ENCODE peak calls at places on chromosomes 2 and 18, in six cellular contexts. G is astrocyte, Z is PC-3, B is endodermal cell, E is neural progenitor cell, U is mammary epithelial cell. M is an unnamed sample.

GRCh38 chr18:78876868-78877267 is 102.8 kb upstream of the SALL3 start:
- DNase-seq in G (no peak), Z (no peak), B (peak), E (no peak), U (no peak), M (no peak)

GRCh38 chr2:171447675-171448074 is 13.6 kb downstream of the DCAF17 start:
- DNase-seq in G (no peak), Z (peak), B (no peak), E (no peak), U (no peak), M (no peak)

GRCh38 chr2:150639917-150640538 is 152.6 kb upstream of the RND3 start:
- DNase-seq in G (peak), Z (no peak), B (no peak), E (no peak), U (no peak), M (peak)

GRCh38 chr2:105873721-105874120 is 129.0 kb downstream of the NCK2 start:
- DNase-seq in G (peak), Z (peak), B (no peak), E (peak), U (peak), M (peak)

GRCh38 chr18:452801-453200 is 47.7 kb downstream of the COLEC12 start:
- DNase-seq in G (no peak), Z (no peak), B (no peak), E (no peak), U (no peak), M (no peak)

GRCh38 chr2:166803314-166803986 is 84.8 kb upstream of the XIRP2 start:
- DNase-seq in G (no peak), Z (no peak), B (peak), E (no peak), U (no peak), M (no peak)

GRCh38 chr2:178072000-178072382 is 586 bp downstream of the PDE11A start:
- DNase-seq in G (no peak), Z (no peak), B (no peak), E (no peak), U (no peak), M (no peak)

GRCh38 chr2:164599954-164600589 is 21.2 kb downstream of the GRB14 start:
- DNase-seq in G (peak), Z (peak), B (peak), E (peak), U (peak), M (peak)

GRCh38 chr2:241072151-241072550 is 29.9 kb downstream of the MTERF4 start:
- DNase-seq in G (no peak), Z (no peak), B (no peak), E (no peak), U (no peak), M (no peak)

GRCh38 chr2:236550701-236551465 is 18.7 kb upstream of the ACKR3 start:
- DNase-seq in G (no peak), Z (no peak), B (peak), E (no peak), U (no peak), M (no peak)

GRCh38 chr2:123971564-123972318 is 53.3 kb upstream of the CNTNAP5 start:
- DNase-seq in G (no peak), Z (no peak), B (no peak), E (no peak), U (no peak), M (no peak)

GRCh38 chr18:77455004-77455403 is 205.4 kb downstream of the GALR1 start:
- DNase-seq in G (no peak), Z (no peak), B (no peak), E (no peak), U (no peak), M (no peak)

GRCh38 chr2:31886700-31887099 is 124.1 kb downstream of the MEMO1 start:
- DNase-seq in G (no peak), Z (peak), B (peak), E (peak), U (no peak), M (no peak)

GRCh38 chr2:10873790-10874437 is 37.8 kb upstream of the KCNF1 start:
- DNase-seq in G (peak), Z (peak), B (peak), E (no peak), U (no peak), M (no peak)

GRCh38 chr18:51427012-51427411 is 229.5 kb upstream of the MEX3C start:
- DNase-seq in G (no peak), Z (no peak), B (no peak), E (no peak), U (peak), M (no peak)

GRCh38 chr2:241211276-241211675 is 22.8 kb downstream of the ANO7 start:
- DNase-seq in G (no peak), Z (no peak), B (peak), E (peak), U (no peak), M (no peak)

GRCh38 chr2:103788875-103789715 is 1027.3 kb downstream of the TMEM182 start:
- DNase-seq in G (peak), Z (peak), B (peak), E (peak), U (no peak), M (peak)

GRCh38 chr2:235504459-235505200 is 10.8 kb downstream of the AGAP1 start:
- DNase-seq in G (no peak), Z (no peak), B (peak), E (peak), U (no peak), M (no peak)

GRCh38 chr2:143426296-143426695 is 297.1 kb downstream of the ARHGAP15 start:
- DNase-seq in G (peak), Z (peak), B (no peak), E (no peak), U (peak), M (peak)

GRCh38 chr18:80246656-80247402 is 485 bp downstream of the PARD6G start:
- DNase-seq in G (no peak), Z (peak), B (peak), E (peak), U (peak), M (peak)
- H3K9ac ChIP-seq in G (peak), Z (peak), B (peak), E (peak), U (peak), M (peak)

DNA sequence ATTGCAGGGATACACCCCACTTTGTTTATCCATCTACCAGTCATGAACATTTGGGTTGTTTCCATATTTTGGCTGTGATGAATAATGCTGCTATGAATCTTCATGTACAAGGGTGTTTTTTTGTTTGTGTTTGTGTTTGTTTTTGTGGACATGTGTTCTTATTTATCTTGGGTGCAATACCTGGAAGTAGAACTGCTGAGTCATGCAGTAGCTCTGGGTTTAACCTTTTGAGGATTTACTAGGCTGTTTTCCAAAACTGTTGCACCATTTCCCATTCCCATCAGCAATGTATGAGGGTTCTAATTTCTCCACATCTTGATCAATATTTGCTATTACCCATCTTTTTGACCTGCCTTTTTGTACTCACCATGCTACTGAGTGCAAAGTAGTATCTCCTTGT is 140.0 kb upstream of the CYP1B1 start:
- DNase-seq in G (no peak), Z (peak), B (no peak), E (no peak), U (peak), M (peak)
- H3K9ac ChIP-seq in G (no peak), Z (no peak), B (no peak), E (no peak), U (no peak), M (no peak)

DNA sequence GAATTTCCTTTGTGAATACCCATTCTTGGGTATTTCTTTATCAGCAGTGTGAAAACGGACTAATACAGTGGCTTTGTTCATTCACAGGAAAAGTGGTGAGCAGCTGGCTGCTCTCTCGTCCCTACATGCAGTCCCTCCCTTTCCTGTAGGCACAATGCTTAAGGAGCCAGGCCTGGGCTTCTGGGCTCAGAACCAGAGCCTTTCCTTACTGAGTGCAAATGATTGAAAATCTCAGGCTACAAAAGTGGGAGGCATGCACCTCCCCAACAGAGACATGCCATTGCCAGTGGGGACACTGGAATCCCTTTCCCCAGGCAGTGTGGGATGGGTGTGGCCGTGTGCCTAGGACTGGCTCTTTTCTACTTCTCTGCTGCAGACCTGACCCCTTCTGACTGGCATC is 61.3 kb downstream of the MCFD2 start:
- DNase-seq in G (no peak), Z (no peak), B (no peak), E (no peak), U (no peak), M (no peak)
- H3K9ac ChIP-seq in G (peak), Z (peak), B (no peak), E (no peak), U (no peak), M (no peak)

DNA sequence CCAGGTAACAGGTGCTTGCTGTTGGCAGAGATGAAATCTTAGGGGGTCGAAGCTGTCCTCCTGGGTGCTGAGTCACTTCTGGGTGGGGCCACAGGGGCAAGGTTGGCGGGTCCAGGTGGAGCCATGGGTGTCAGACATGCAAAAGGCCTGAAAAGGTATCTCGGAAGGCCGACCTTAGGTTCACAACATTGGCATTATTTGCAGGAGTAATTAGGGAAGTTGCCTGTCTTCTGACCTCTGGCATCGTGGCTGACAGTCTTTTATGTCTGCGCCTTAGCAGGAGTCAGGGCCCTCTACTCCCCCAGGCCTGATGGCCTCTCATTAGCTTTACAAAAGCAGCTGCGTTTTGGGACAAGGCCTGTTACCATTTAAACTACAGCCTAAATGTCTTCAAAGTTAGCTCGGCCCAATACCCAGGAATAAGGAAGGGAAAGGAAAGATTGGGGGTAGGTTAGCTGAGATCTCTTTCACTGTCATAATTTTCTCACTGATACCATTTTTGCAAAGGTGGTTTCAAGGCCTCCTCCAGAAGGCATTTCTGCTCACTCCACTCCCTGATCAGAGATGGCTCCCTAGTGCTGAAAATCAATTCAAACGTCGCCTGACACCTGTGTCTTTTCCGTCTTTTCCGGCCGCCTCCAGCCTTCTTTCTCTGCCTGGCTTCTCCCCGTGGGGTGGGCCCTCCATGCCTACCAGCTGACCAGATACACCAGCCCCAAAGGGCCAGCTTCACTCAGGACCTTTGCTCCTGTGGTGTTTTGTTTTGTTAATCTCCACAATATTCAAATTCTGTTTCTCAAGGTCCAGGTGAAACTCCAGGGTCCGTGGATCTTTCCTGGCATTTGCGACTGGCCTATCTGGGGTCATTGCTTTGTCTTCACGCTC is 90.8 kb downstream of the RHOB start:
- DNase-seq in G (no peak), Z (no peak), B (peak), E (no peak), U (no peak), M (no peak)
- H3K9ac ChIP-seq in G (no peak), Z (no peak), B (peak), E (no peak), U (no peak), M (no peak)

GRCh38 chr2:39778233-39778632 is 825 bp downstream of the THUMPD2 start:
- DNase-seq in G (no peak), Z (no peak), B (no peak), E (no peak), U (no peak), M (no peak)
- H3K9ac ChIP-seq in G (peak), Z (peak), B (peak), E (peak), U (peak), M (peak)

GRCh38 chr2:70115646-70116442 is 28.6 kb downstream of the PCBP1 start:
- DNase-seq in G (no peak), Z (no peak), B (no peak), E (no peak), U (no peak), M (no peak)

GRCh38 chr2:70116936-70117554 is 29.8 kb downstream of the PCBP1 start:
- DNase-seq in G (no peak), Z (no peak), B (no peak), E (no peak), U (no peak), M (no peak)

GRCh38 chr2:70113396-70114100 is 26.3 kb downstream of the PCBP1 start:
- DNase-seq in G (no peak), Z (no peak), B (no peak), E (no peak), U (no peak), M (no peak)

GRCh38 chr2:70111752-70112591 is 24.7 kb downstream of the PCBP1 start:
- DNase-seq in G (peak), Z (no peak), B (peak), E (no peak), U (no peak), M (peak)
- H3K9ac ChIP-seq in G (no peak), Z (no peak), B (no peak), E (no peak), U (no peak), M (no peak)

GRCh38 chr2:224085811-224086210 is 46.7 kb upstream of the SERPINE2 start:
- DNase-seq in G (no peak), Z (no peak), B (no peak), E (no peak), U (no peak), M (no peak)
- H3K9ac ChIP-seq in G (peak), Z (peak), B (no peak), E (no peak), U (no peak), M (no peak)

DNA sequence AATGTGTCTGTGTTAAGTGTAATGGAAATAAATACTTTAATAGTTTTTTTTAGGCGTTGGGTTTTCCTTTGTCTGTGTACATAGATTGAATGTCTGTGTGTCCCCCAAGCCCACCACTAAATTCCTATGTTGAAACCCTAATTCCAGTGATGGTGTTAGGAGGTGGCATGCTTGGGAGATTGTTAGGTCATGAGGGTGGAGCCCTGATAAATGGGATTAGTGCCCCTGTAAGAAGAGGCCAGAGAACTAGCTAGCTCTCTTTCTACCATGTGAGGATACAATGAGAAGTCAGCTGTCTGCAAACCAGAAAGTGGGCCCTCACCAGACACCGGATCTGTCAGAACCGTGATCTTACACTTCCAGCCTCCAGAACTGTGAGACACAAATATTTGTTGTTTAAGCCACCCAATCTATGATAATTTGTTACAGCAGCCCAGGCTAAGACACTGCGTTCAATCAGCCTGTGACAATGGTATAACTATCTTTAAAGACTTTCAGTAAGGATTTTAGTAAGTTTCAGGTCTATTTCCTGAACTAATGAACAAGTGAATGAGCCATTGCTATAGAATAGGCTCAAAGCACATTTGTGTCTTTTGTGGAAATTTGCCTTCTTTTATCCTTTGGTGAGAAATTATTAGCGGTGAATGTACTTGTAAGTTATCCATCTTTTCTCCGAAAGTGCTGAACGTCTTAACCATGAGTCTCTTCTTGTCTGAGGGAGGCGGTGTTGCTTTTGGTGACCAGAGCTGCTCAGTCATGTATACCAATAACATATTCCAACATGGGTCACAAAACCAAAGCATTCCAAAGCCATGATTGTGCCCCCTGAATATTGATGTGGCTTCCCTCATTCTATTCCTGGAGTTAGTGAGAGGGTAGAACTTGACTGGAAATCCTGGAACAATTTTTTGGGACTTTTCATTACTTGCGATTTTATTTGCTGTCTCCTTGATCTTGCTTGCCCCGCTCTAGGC is 29.6 kb upstream of the IL1R1 start:
- DNase-seq in G (peak), Z (no peak), B (no peak), E (no peak), U (no peak), M (peak)
- H3K9ac ChIP-seq in G (peak), Z (no peak), B (no peak), E (no peak), U (no peak), M (no peak)

GRCh38 chr2:205187731-205188130 is 494.6 kb upstream of the NRP2 start:
- DNase-seq in G (peak), Z (no peak), B (no peak), E (no peak), U (no peak), M (peak)
- H3K9ac ChIP-seq in G (no peak), Z (no peak), B (no peak), E (no peak), U (no peak), M (no peak)

DNA sequence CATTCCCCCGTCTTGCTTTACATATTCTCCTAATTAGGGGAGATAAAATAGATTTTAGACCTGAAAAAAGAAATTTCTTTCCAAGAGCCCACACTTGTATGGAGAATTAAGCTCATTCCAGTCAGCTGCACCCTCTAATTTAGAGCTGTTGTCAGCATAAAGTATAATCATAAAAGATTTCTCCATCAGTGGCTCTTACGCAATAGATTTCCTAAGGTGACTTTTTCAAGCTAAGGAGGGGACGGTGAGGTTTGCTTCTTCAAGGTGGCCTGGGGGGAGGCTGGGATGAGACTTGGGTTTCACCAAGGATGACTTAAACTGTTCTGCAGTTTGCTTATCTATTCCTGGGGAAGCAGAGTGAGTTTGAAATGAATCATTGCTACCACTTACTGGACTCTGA is 426.2 kb downstream of the NBAS start:
- DNase-seq in G (no peak), Z (peak), B (no peak), E (no peak), U (no peak), M (no peak)
- H3K9ac ChIP-seq in G (no peak), Z (no peak), B (no peak), E (no peak), U (no peak), M (no peak)

M was measured in fibroblast of lung.